ENCODE peak calls at places on chromosomes 7 and 10, in seven cellular contexts. P is effector CD8-positive, alpha-beta T cell; G is RPMI7951; U is smooth muscle cell of the brain vasculature; E is mucosa of gallbladder; F is RWPE1; J is activated T-cell treated with anti-CD3 and anti-CD28 coated beads for 24 hours. S is an unnamed sample.

GRCh38 chr10:112115781-112116385 is 67.7 kb downstream of the GPAM start:
- DNase-seq in U (no peak), F (peak; percentile 63), J (peak; percentile 27), E (no peak), P (peak; percentile 2), G (no peak), S (peak; percentile 46)

GRCh38 chr7:37930226-37930948 is 9.9 kb downstream of the EPDR1 start:
- DNase-seq in P (no peak), U (no peak), E (no peak), F (no peak), G (no peak), J (no peak), S (no peak)

GRCh38 chr7:79064187-79064823 is 389.2 kb downstream of the MAGI2 start:
- DNase-seq in J (no peak), U (no peak), G (no peak), E (no peak), P (no peak), F (no peak), S (no peak)

GRCh38 chr10:117364121-117364960 is 10.9 kb downstream of the PDZD8 start:
- DNase-seq in U (no peak), G (no peak), F (no peak), E (no peak), P (no peak), J (no peak), S (no peak)

GRCh38 chr7:48295572-48295971 is 124.3 kb downstream of the ABCA13 start:
- DNase-seq in J (no peak), E (no peak), P (no peak), U (no peak), G (no peak), F (no peak), S (no peak)

GRCh38 chr10:43284341-43284910 is 17.6 kb upstream of the RASGEF1A start:
- DNase-seq in E (no peak), U (no peak), F (peak; percentile 60), G (no peak), P (no peak), J (no peak), S (no peak)

GRCh38 chr10:60818134-60818770 is 40.0 kb downstream of the CDK1 start:
- DNase-seq in F (no peak), J (no peak), P (no peak), E (no peak), G (peak; percentile 72), U (no peak), S (no peak)

GRCh38 chr7:34806831-34807230 is 148.8 kb downstream of the NPSR1 start:
- DNase-seq in P (no peak), U (no peak), J (no peak), E (no peak), G (no peak), F (no peak), S (no peak)

GRCh38 chr7:45712872-45713668 is 138.9 kb downstream of the ADCY1 start:
- DNase-seq in J (no peak), U (no peak), E (no peak), P (no peak), F (no peak), G (no peak), S (no peak)

GRCh38 chr7:132376361-132377013 is 199.8 kb downstream of the PLXNA4 start:
- DNase-seq in G (no peak), E (no peak), J (no peak), F (no peak), U (no peak), P (no peak), S (no peak)

GRCh38 chr7:18356195-18356645 is 139.3 kb upstream of the HDAC9 start:
- DNase-seq in P (no peak), E (no peak), G (peak; percentile 57), F (peak; percentile 32), J (no peak), U (peak; percentile 21), S (no peak)

GRCh38 chr10:123582084-123582989 is 83.8 kb upstream of the GPR26 start:
- DNase-seq in G (peak; percentile 59), F (peak; percentile 80), E (peak; percentile 74), J (peak; percentile 52), U (peak; percentile 33), P (peak; percentile 33), S (peak; percentile 75)

GRCh38 chr10:52436664-52437063 is 122.6 kb downstream of the DKK1 start:
- DNase-seq in G (no peak), F (no peak), E (no peak), U (no peak), J (no peak), P (no peak), S (no peak)

GRCh38 chr7:75776295-75776971 is 4.4 kb upstream of the CCL26 start:
- DNase-seq in G (peak; percentile 96), P (no peak), J (peak; percentile 59), E (no peak), U (no peak), F (peak; percentile 31), S (no peak)

GRCh38 chr10:77544607-77545006 is 93.0 kb downstream of the KCNMA1 start:
- DNase-seq in F (no peak), U (no peak), J (no peak), P (no peak), E (no peak), G (no peak), S (no peak)

GRCh38 chr10:55801262-55801661 is 559.8 kb downstream of the ZWINT start:
- DNase-seq in F (no peak), J (no peak), P (no peak), U (no peak), G (no peak), E (no peak), S (no peak)

GRCh38 chr10:44233561-44234470 is 151.1 kb downstream of the CXCL12 start:
- DNase-seq in U (no peak), G (peak; percentile 22), P (no peak), J (no peak), F (no peak), E (peak; percentile 27), S (peak; percentile 29)

GRCh38 chr7:142451817-142452216 is 194.0 kb upstream of the PRSS58 start:
- DNase-seq in J (no peak), U (no peak), F (no peak), G (no peak), E (no peak), P (no peak), S (no peak)

GRCh38 chr10:129501652-129502436 is 34.8 kb downstream of the MGMT start:
- DNase-seq in P (no peak), U (no peak), G (no peak), J (no peak), F (no peak), E (no peak), S (peak; percentile 46)

GRCh38 chr10:113895018-113895417 is 40.6 kb downstream of the NHLRC2 start:
- DNase-seq in E (no peak), J (no peak), G (peak; percentile 35), P (no peak), F (peak; percentile 83), U (no peak), S (no peak)

GRCh38 chr7:100105534-100105933 is 4.1 kb downstream of the AP4M1 start:
- DNase-seq in G (no peak), J (no peak), U (no peak), F (no peak), E (no peak), P (no peak), S (no peak)

GRCh38 chr7:64630496-64630895 is 35.4 kb upstream of the ZNF107 start:
- DNase-seq in U (no peak), J (no peak), F (peak; percentile 14), P (no peak), G (peak; percentile 11), E (no peak), S (no peak)

GRCh38 chr10:100729877-100730738 is 15.3 kb upstream of the PAX2 start:
- DNase-seq in E (no peak), F (no peak), J (no peak), U (no peak), P (no peak), G (no peak), S (no peak)

GRCh38 chr10:73379064-73379748 is 20.5 kb upstream of the CFAP70 start:
- DNase-seq in F (no peak), P (no peak), E (no peak), G (no peak), J (no peak), U (no peak), S (no peak)

S was measured in stomach.